ENCODE peak calls at places on chromosomes 12 and 14, in eight cellular contexts. F, G, C, W, B, U, Y and Z are unnamed samples.

GRCh38 chr12:45975506-45975905 is 14.9 kb downstream of the SCAF11 start:
- DNase-seq in U (no peak), W (no peak), G (no peak), B (no peak), Y (no peak), F (no peak), C (no peak), Z (no peak)

GRCh38 chr14:101796479-101796878 is 35.0 kb downstream of the PPP2R5C start:
- DNase-seq in G (no peak), W (no peak), U (no peak), F (no peak), C (no peak), B (no peak), Y (no peak), Z (no peak)

GRCh38 chr14:55450987-55451386 is 10.6 kb upstream of the TBPL2 start:
- DNase-seq in B (no peak), F (no peak), U (no peak), Y (no peak), G (no peak), C (no peak), W (no peak), Z (no peak)

GRCh38 chr14:33799705-33800269 is 151.1 kb downstream of the EGLN3 start:
- DNase-seq in C (no peak), G (no peak), W (peak), F (no peak), B (no peak), U (no peak), Y (peak), Z (no peak)

GRCh38 chr12:89636776-89637160 is 71.9 kb downstream of the ATP2B1 start:
- DNase-seq in F (no peak), Y (no peak), U (no peak), C (no peak), W (no peak), G (no peak), B (no peak), Z (no peak)

GRCh38 chr14:57025456-57025855 is 215.2 kb upstream of the OTX2 start:
- DNase-seq in Y (no peak), F (no peak), U (no peak), G (no peak), B (no peak), W (no peak), C (no peak), Z (no peak)

GRCh38 chr12:40691913-40692616 is at the start of gene CNTN1:
- DNase-seq in B (peak), U (peak), F (peak), W (peak), Y (peak), C (peak), G (no peak), Z (no peak)

GRCh38 chr14:104975481-104976197 is 2.5 kb downstream of the AHNAK2 start:
- DNase-seq in Y (no peak), C (peak), U (no peak), W (peak), B (peak), F (no peak), G (no peak), Z (peak)

GRCh38 chr14:85516239-85517112 is 13.5 kb upstream of the FLRT2 start:
- DNase-seq in B (no peak), F (no peak), C (no peak), U (no peak), W (no peak), Y (peak), G (no peak), Z (no peak)

GRCh38 chr14:24098927-24099813 is 5.1 kb downstream of the PCK2 start:
- DNase-seq in C (peak), B (peak), U (no peak), Y (no peak), F (no peak), G (no peak), W (no peak), Z (peak)

GRCh38 chr14:24145700-24146621 is at the start of gene PSME2:
- DNase-seq in C (no peak), W (no peak), B (no peak), U (no peak), G (no peak), F (no peak), Y (peak), Z (peak)

GRCh38 chr12:119036878-119037493 is 55.6 kb downstream of the SRRM4 start:
- DNase-seq in W (peak), F (peak), U (peak), B (no peak), Y (no peak), G (no peak), C (peak), Z (no peak)

GRCh38 chr14:87332001-87332400 is 661.0 kb downstream of the GALC start:
- DNase-seq in Y (no peak), B (no peak), W (no peak), C (no peak), G (no peak), U (no peak), F (no peak), Z (no peak)

GRCh38 chr12:34407813-34408212 is 385.5 kb downstream of the ALG10 start:
- DNase-seq in C (no peak), U (no peak), B (no peak), F (no peak), Y (no peak), W (no peak), G (no peak), Z (no peak)

GRCh38 chr12:113214938-113215400 is 6.3 kb upstream of the TPCN1 start:
- DNase-seq in C (no peak), W (peak), F (peak), U (peak), B (peak), G (no peak), Y (peak), Z (peak)

GRCh38 chr12:106228320-106228710 is 19.5 kb downstream of the CKAP4 start:
- DNase-seq in C (no peak), F (no peak), U (no peak), B (no peak), G (no peak), W (no peak), Y (no peak), Z (no peak)

GRCh38 chr14:88166616-88167015 is 156.5 kb downstream of the KCNK10 start:
- DNase-seq in B (no peak), F (no peak), Y (no peak), G (no peak), U (no peak), W (no peak), C (no peak), Z (no peak)

GRCh38 chr12:113479578-113480335 is 8.1 kb upstream of the LHX5 start:
- DNase-seq in Y (peak), U (no peak), G (no peak), B (no peak), C (no peak), W (peak), F (no peak), Z (peak)

GRCh38 chr14:56660677-56661389 is 81.2 kb downstream of the TMEM260 start:
- DNase-seq in Y (no peak), W (no peak), B (no peak), U (no peak), F (no peak), C (no peak), G (no peak), Z (no peak)

GRCh38 chr12:41936333-41936732 is 208.3 kb downstream of the GXYLT1 start:
- DNase-seq in W (no peak), C (no peak), U (no peak), B (no peak), F (no peak), Y (no peak), G (no peak), Z (no peak)

GRCh38 chr12:111745201-111745600 is 21.5 kb upstream of the ALDH2 start:
- DNase-seq in F (no peak), G (no peak), B (no peak), C (no peak), U (no peak), Y (no peak), W (no peak), Z (peak)

GRCh38 chr12:51521554-51522276 is 69.3 kb upstream of the SCN8A start:
- DNase-seq in B (no peak), G (no peak), F (no peak), C (no peak), U (no peak), W (no peak), Y (peak), Z (no peak)

GRCh38 chr14:97771340-97772045 is 974.3 kb downstream of the VRK1 start:
- DNase-seq in W (no peak), B (no peak), F (no peak), Y (no peak), G (no peak), U (no peak), C (no peak), Z (no peak)

GRCh38 chr14:51386983-51387730 is 147.1 kb downstream of the TMX1 start:
- DNase-seq in Y (peak), G (no peak), U (no peak), C (no peak), F (no peak), W (no peak), B (no peak), Z (no peak)

GRCh38 chr12:49264466-49264872 is 413 bp upstream of the TUBA1C start:
- DNase-seq in U (no peak), F (no peak), G (no peak), Y (no peak), C (no peak), W (no peak), B (no peak), Z (peak)

GRCh38 chr12:80364056-80364455 is 80.0 kb upstream of the PTPRQ start:
- DNase-seq in B (no peak), U (no peak), W (no peak), Y (no peak), G (no peak), C (no peak), F (no peak), Z (no peak)

GRCh38 chr12:68317047-68317667 is 15.0 kb downstream of the MDM1 start:
- DNase-seq in U (peak), Y (peak), F (peak), B (no peak), C (no peak), W (peak), G (no peak), Z (no peak)
- TF ChIP-seq CTCF in U (peak), Y (peak), F (peak), B (peak), C (peak), W (peak), G (peak), Z (peak)

DNA sequence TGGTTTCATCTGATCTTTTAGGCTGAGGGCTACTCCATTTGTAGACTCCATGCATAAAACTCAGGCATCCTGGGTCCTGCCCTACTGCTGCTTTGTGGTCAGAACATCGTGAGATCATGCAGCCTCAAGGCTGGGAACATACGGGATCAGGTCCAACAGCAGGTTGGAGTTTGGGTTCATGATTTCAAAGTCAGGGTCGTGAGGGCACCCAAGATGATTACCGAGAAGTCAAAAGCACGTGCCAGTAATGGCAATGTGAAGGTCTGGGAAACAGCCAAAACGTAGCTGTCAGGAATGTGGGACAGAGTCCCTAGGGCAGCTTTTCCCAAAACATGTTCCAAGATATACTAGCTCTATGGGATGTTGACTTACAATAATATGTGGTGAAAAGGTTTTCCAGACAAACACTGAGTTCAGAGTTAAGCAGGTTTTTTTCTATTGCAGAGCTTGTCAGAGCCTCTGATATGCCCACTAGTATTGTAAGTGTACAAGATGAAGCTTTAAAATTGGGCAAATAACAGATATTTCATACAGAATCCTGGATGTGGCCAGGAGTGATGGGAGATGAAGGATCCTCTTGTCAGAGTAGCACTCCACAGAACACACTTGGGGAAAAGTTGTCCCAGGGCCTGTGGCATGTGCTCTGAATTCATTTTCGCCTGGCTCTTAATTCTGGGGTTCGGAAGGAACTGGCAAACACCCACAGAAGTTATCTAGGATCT is 130.2 kb upstream of the DNM1L start:
- DNase-seq in W (peak), F (no peak), C (peak), Y (peak), G (no peak), U (no peak), B (no peak), Z (peak)
- H3K27ac ChIP-seq in W (peak), F (peak), C (peak), Y (no peak), G (peak), U (no peak), B (peak), Z (peak)

DNA sequence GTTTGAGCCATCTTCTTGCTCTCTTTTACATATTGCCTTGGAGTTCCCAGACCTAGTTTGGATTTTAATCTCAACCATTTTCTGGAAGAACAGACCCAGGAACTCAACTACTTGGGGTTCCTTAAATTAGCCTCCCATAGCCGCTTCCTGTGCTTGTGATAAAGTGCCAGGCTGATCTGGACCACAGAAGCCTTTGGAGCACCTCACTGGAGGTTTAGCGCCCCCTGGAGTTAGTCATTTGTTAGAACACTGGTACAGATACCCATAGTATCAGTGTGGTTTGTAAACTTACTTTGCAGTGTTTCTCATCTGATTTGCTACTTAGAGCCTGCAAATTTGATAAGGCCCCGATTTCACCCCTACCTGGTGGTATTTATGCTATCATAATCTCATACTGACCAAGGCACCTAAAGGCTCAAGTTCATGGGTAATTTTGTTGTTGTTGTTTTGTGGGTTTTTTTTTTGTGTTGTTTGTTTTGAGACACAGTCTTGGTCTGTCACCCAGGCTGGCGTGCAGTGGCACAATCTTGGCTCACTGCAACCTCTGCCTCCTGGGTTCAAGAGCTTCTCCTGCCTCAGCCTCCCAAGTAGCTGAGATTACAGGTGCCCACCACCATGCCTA is 3.7 kb downstream of the UNC119B start:
- DNase-seq in F (peak), W (peak), G (no peak), Y (peak), C (peak), B (peak), U (peak), Z (peak)
- TF ChIP-seq CTCF in F (peak), W (peak), G (peak), Y (peak), C (peak), B (peak), U (peak), Z (peak)

GRCh38 chr12:32052300-32052691 is 54.4 kb upstream of the BICD1 start:
- DNase-seq in F (no peak), W (no peak), G (no peak), C (no peak), U (no peak), Y (no peak), B (no peak), Z (no peak)
- H3K27ac ChIP-seq in F (no peak), W (no peak), G (no peak), C (no peak), U (peak), Y (no peak), B (no peak), Z (peak)

DNA sequence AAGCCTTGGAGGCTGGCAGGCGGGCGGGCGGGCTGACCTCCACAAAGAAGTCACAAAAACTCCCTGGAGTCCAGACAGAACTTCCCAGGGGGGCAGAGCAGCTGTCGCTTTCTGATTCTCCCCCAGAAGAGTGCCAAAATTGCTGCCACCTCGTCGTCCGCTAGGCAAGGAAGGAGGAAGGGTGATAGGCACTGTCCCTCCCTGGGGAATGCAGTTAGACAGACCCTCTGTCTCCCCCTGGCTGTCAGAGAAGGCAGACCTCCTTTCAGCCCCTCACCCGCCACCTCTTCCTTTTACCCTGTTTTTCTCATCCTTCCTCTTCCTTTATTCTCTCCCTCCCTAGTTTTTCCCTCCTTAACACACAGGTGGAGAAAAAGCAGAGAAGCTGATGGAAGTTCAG is 18.7 kb downstream of the GRIN2B start:
- DNase-seq in G (no peak), W (no peak), C (no peak), Y (no peak), B (no peak), F (no peak), U (peak), Z (no peak)
- TF ChIP-seq CTCF in G (no peak), W (no peak), C (no peak), Y (peak), B (no peak), F (no peak), U (peak), Z (no peak)

GRCh38 chr14:62029569-62029924 is 267.3 kb downstream of the SNAPC1 start:
- DNase-seq in U (no peak), Y (no peak), F (no peak), B (no peak), G (no peak), C (no peak), W (no peak), Z (no peak)
- H3K27ac ChIP-seq in U (no peak), Y (no peak), F (no peak), B (no peak), G (no peak), C (no peak), W (no peak), Z (no peak)

DNA sequence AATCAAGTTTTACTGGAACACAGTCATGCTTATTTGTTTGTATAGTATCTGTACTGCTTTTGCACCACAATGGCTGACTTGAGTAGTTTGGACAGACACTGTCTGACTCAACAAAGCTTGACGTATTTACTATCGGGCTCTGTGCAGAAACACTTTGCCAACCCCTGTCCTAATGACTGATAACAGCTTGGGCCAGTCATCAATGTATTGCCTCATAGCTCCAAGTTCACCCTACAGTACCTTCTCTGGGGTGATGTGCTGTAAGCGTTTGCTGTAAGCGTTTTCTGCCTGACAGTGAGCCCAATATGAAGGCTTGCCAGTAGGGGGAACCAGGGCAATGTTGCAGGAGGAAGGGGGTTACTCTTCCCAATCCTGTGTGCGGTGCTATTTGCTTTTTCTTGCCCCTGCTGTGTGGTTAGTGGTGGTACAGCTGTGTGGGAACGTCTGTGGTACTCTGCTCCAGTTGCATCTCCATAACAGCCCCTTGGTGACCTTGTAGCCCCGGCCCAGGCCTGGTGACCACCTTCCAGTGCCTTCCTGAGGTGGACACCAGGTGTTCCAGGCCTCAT is 5.4 kb upstream of the CCDC177 start:
- DNase-seq in B (no peak), U (peak), W (no peak), C (peak), Y (peak), F (no peak), G (no peak), Z (peak)
- TF ChIP-seq CTCF in B (no peak), U (peak), W (peak), C (peak), Y (peak), F (no peak), G (no peak), Z (peak)

GRCh38 chr12:52526511-52526951 is 6.3 kb upstream of the KRT5 start:
- DNase-seq in W (no peak), F (no peak), G (no peak), C (peak), U (no peak), Y (no peak), B (no peak), Z (no peak)
- H3K27ac ChIP-seq in W (no peak), F (no peak), G (no peak), C (no peak), U (no peak), Y (no peak), B (no peak), Z (no peak)

DNA sequence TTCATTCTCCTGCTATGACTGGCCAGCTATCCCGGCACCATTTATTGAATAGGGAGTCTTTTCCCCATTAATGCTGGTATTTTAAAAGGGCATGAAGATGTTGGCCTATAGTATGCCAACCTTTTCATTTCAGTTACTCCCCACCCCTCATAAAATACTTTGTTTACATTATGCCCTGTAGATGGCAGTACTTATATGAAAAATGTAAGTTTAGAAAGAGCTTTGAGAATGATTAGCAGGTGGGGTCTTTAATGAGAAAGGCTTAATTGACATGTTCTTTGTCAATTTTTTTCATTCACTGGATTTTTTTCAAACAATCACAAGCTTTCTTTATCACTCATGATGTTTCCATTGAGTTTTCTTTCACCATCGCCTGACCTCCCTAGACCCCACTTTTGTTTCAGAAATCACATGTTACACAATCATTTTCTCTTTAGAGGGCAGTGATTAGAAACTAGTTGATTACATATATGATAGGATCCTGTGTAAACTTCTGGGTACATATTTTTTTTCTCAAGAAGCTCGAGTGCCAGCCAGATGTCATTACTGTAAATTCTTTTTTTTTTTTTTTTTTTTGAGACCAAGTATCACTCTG is 62.6 kb upstream of the PSMA6 start:
- DNase-seq in C (no peak), Y (peak), G (no peak), F (no peak), U (no peak), W (no peak), B (no peak), Z (no peak)
- TF ChIP-seq CTCF in C (peak), Y (peak), G (no peak), F (peak), U (peak), W (peak), B (peak), Z (peak)